ENCODE peak calls at places on chromosomes 7 and 10, in six cellular contexts. J is fibroblast of pulmonary artery, P is AG09319, D is ascending aorta, A is WTC11, X is epithelial cell of esophagus. E is an unnamed sample.

GRCh38 chr7:82441916-82442478 is 1.6 kb downstream of the CACNA2D1 start:
- DNase-seq in A (no peak), P (no peak), D (no peak), X (peak; percentile 32), J (peak; percentile 41), E (no peak)

GRCh38 chr7:79636849-79637248 is 183.4 kb upstream of the MAGI2 start:
- DNase-seq in X (no peak), D (no peak), J (no peak), P (no peak), A (no peak), E (no peak)

GRCh38 chr7:112211348-112211907 is 4.9 kb downstream of the ZNF277 start:
- DNase-seq in D (no peak), J (peak; percentile 74), X (peak; percentile 58), A (no peak), P (no peak), E (no peak)

GRCh38 chr7:40469481-40469880 is 334.7 kb downstream of the SUGCT start:
- DNase-seq in D (no peak), X (peak; percentile 1), A (no peak), P (no peak), J (peak; percentile 52), E (no peak)

GRCh38 chr10:3532644-3533043 is 252.4 kb downstream of the KLF6 start:
- DNase-seq in A (no peak), X (peak; percentile 91), D (no peak), J (no peak), P (no peak), E (no peak)

GRCh38 chr10:89339860-89340259 is 12.1 kb downstream of the IFIT3 start:
- DNase-seq in J (no peak), P (no peak), X (no peak), D (no peak), A (no peak), E (no peak)

GRCh38 chr7:94452257-94452656 is 57.4 kb upstream of the CASD1 start:
- DNase-seq in D (no peak), P (no peak), J (no peak), X (no peak), A (no peak), E (no peak)

GRCh38 chr10:117543245-117543998 is 876 bp downstream of the EMX2 start:
- DNase-seq in P (no peak), J (no peak), A (peak; percentile 73), D (no peak), X (peak; percentile 24), E (no peak)

GRCh38 chr7:128030999-128031681 is at the start of gene LRRC4:
- DNase-seq in P (peak; percentile 10), D (no peak), J (no peak), X (peak; percentile 60), A (peak; percentile 72), E (no peak)

GRCh38 chr10:5938291-5938690 is 39.1 kb downstream of the IL15RA start:
- DNase-seq in J (no peak), D (no peak), A (no peak), P (no peak), X (no peak), E (no peak)

GRCh38 chr7:5508698-5509097 is 85.1 kb upstream of the TNRC18 start:
- DNase-seq in A (no peak), P (no peak), J (no peak), X (no peak), D (no peak), E (no peak)

GRCh38 chr10:57338823-57339558 is 928.7 kb downstream of the IPMK start:
- DNase-seq in X (peak; percentile 47), J (peak; percentile 64), P (no peak), D (no peak), A (no peak), E (no peak)

GRCh38 chr7:136685506-136685905 is 182.9 kb upstream of the CHRM2 start:
- DNase-seq in D (no peak), X (no peak), A (no peak), P (no peak), J (peak; percentile 3), E (no peak)

GRCh38 chr10:94205370-94205930 is 157.3 kb downstream of the NOC3L start:
- DNase-seq in A (no peak), X (no peak), P (no peak), J (no peak), D (no peak), E (no peak)

GRCh38 chr10:13920031-13920430 is 333.3 kb downstream of the PRPF18 start:
- DNase-seq in J (peak; percentile 51), A (no peak), P (no peak), D (no peak), X (no peak), E (no peak)

GRCh38 chr10:118569241-118569881 is 26.1 kb downstream of the PRLHR start:
- DNase-seq in J (peak; percentile 27), X (peak; percentile 11), A (no peak), D (no peak), P (no peak), E (no peak)

GRCh38 chr10:102230264-102230860 is 4.3 kb downstream of the ELOVL3 start:
- DNase-seq in P (no peak), D (no peak), J (peak; percentile 56), X (peak; percentile 58), A (peak; percentile 85), E (no peak)

GRCh38 chr7:28410628-28411578 is 1.4 kb upstream of the CREB5 start:
- DNase-seq in J (peak; percentile 79), P (no peak), A (peak; percentile 32), X (peak; percentile 76), D (no peak), E (peak; percentile 67)

GRCh38 chr10:42975005-42975493 is 101.8 kb upstream of the RET start:
- DNase-seq in D (no peak), P (no peak), A (peak; percentile 7), X (no peak), J (no peak), E (peak; percentile 13)

GRCh38 chr7:113873554-113874151 is 45.2 kb downstream of the PPP1R3A start:
- DNase-seq in X (peak; percentile 45), D (no peak), A (no peak), J (no peak), P (no peak), E (no peak)

GRCh38 chr10:75281980-75282379 is 46.2 kb upstream of the COMTD1 start:
- DNase-seq in J (no peak), P (no peak), A (no peak), D (no peak), X (peak; percentile 68), E (no peak)

GRCh38 chr7:38222481-38223096 is 44.5 kb downstream of the STARD3NL start:
- DNase-seq in J (peak; percentile 79), A (no peak), P (peak; percentile 31), X (peak; percentile 69), D (no peak), E (no peak)

GRCh38 chr7:25636871-25637283 is 408.6 kb upstream of the NPVF start:
- DNase-seq in D (no peak), A (no peak), X (no peak), J (peak; percentile 11), P (no peak), E (no peak)

GRCh38 chr10:58715056-58715455 is 202.4 kb downstream of the BICC1 start:
- DNase-seq in X (no peak), D (no peak), P (no peak), A (no peak), J (peak; percentile 37), E (no peak)

GRCh38 chr10:58714436-58714835 is 201.8 kb downstream of the BICC1 start:
- DNase-seq in A (no peak), J (no peak), X (no peak), D (no peak), P (no peak), E (no peak)

GRCh38 chr10:58718596-58718995 is 205.9 kb downstream of the BICC1 start:
- DNase-seq in J (no peak), X (no peak), P (no peak), A (no peak), D (no peak), E (no peak)

GRCh38 chr10:58712136-58712535 is 199.5 kb downstream of the BICC1 start:
- DNase-seq in A (no peak), J (no peak), X (no peak), P (no peak), D (no peak), E (no peak)

DNA sequence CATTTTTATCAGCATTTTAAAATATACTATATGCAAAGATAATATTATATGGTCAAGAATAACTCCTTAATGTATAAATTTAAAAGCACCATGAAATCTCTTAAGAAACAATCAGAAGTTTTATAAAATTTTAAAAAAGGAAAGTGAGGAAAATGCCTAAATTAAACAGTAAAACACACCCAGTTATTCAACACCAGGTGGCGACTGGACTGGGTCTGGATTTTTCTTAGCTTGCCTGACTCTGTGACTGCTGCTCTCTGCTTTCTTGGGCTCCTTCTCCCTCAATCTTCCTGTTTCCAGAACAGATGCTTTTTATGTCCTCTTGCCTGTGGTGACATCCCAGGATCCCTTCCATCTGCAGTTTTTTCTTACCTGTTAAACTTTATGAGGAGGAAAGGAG is 200.3 kb downstream of the BICC1 start:
- DNase-seq in P (no peak), A (no peak), D (no peak), X (no peak), J (no peak), E (no peak)
- TF ChIP-seq CTCF in P (peak; percentile 19), A (no peak), D (no peak), X (peak; percentile 35), J (peak; percentile 43), E (no peak)

GRCh38 chr10:44990965-44991364 is 9.8 kb upstream of the ZNF22 start:
- DNase-seq in P (no peak), A (no peak), X (no peak), D (no peak), J (no peak), E (no peak)

GRCh38 chr10:44989621-44990301 is 11.0 kb upstream of the ZNF22 start:
- DNase-seq in A (no peak), J (no peak), D (no peak), X (no peak), P (no peak), E (no peak)

GRCh38 chr10:44991571-44991970 is 9.2 kb upstream of the ZNF22 start:
- DNase-seq in X (no peak), A (no peak), D (no peak), P (no peak), J (no peak), E (no peak)

GRCh38 chr10:44988957-44989620 is 10.5 kb upstream of the DEPP1 start:
- DNase-seq in D (no peak), J (no peak), A (no peak), X (no peak), P (no peak), E (peak; percentile 6)

DNA sequence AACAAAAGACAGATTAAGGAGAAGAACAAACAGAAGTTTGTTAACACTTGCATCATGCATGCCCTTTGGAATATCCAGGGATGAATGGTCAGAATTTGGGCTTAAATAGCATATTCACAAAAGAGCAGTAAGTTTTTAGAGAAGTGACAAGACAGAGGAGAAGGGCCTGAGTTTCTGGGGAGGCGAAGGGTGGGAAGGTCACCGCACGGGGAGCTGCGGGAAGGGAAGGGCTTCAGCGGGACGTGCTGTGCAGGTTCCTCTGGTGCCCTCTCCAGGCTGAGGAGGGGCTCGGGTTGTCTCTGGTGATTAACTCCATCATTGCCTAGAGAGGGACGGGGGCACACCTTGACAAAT is 10.4 kb upstream of the ZNF22 start:
- DNase-seq in D (no peak), X (no peak), P (no peak), A (peak; percentile 62), J (no peak), E (no peak)
- TF ChIP-seq CTCF in D (no peak), X (peak; percentile 8), P (peak; percentile 2), A (no peak), J (peak; percentile 19), E (no peak)

GRCh38 chr10:110638319-110638718 is 5.8 kb upstream of the RBM20 start:
- DNase-seq in D (no peak), P (no peak), J (no peak), X (no peak), A (no peak), E (no peak)
- TF ChIP-seq CTCF in D (no peak), P (no peak), J (no peak), X (no peak), A (no peak), E (no peak)

GRCh38 chr10:123021517-123021916 is 12.7 kb downstream of the ACADSB start:
- DNase-seq in P (no peak), D (no peak), X (peak; percentile 47), A (no peak), J (peak; percentile 21), E (no peak)
- TF ChIP-seq CTCF in P (peak; percentile 9), D (no peak), X (peak; percentile 62), A (no peak), J (peak; percentile 56), E (no peak)